ENCODE peak calls at places on chromosome 21, in five cellular contexts. C, U, M, Y and D are unnamed samples.
A peak's percentile ranks its signal among the peaks of the same experiment; 100 is the strongest.

GRCh38 chr21:46122758-46123683 is 25.1 kb downstream of the COL6A2 start:
- DNase-seq in C (peak; percentile 5), U (no peak), M (no peak), Y (no peak), D (no peak)

GRCh38 chr21:23316190-23316589 is 2291.1 kb downstream of the MRPL39 start:
- DNase-seq in C (no peak), U (no peak), M (no peak), Y (no peak), D (no peak)

GRCh38 chr21:45386728-45387371 is 18.1 kb upstream of the COL18A1 start:
- DNase-seq in C (no peak), U (peak; percentile 87), M (peak; percentile 51), Y (peak; percentile 89), D (no peak)

GRCh38 chr21:28436286-28436932 is 556.3 kb downstream of the LTN1 start:
- DNase-seq in C (no peak), U (no peak), M (peak; percentile 84), Y (peak; percentile 28), D (peak; percentile 50)

GRCh38 chr21:44424608-44425306 is 30.6 kb upstream of the LRRC3 start:
- DNase-seq in C (peak; percentile 9), U (no peak), M (no peak), Y (no peak), D (no peak)

GRCh38 chr21:44971672-44971995 is 31.8 kb downstream of the SLX9 start:
- DNase-seq in C (no peak), U (no peak), M (no peak), Y (no peak), D (no peak)

GRCh38 chr21:38662224-38662568 is 143.5 kb upstream of the ETS2 start:
- DNase-seq in C (no peak), U (no peak), M (no peak), Y (no peak), D (no peak)

GRCh38 chr21:45010096-45010495 is 64.3 kb upstream of the ADARB1 start:
- DNase-seq in C (no peak), U (no peak), M (peak; percentile 61), Y (no peak), D (peak; percentile 42)

GRCh38 chr21:15003463-15004135 is 61.2 kb downstream of the NRIP1 start:
- DNase-seq in C (no peak), U (no peak), M (no peak), Y (no peak), D (no peak)

GRCh38 chr21:44086636-44087425 is 20.4 kb upstream of the PWP2 start:
- DNase-seq in C (no peak), U (no peak), M (no peak), Y (no peak), D (no peak)

GRCh38 chr21:41397416-41397815 is 28.6 kb upstream of the MX1 start:
- DNase-seq in C (no peak), U (no peak), M (no peak), Y (no peak), D (no peak)

GRCh38 chr21:41398251-41398650 is 27.8 kb upstream of the MX1 start:
- DNase-seq in C (no peak), U (no peak), M (no peak), Y (no peak), D (no peak)

GRCh38 chr21:41398831-41399230 is 27.2 kb upstream of the MX1 start:
- DNase-seq in C (no peak), U (no peak), M (no peak), Y (no peak), D (no peak)

GRCh38 chr21:41393876-41394465 is 32.1 kb upstream of the MX1 start:
- DNase-seq in C (no peak), U (no peak), M (no peak), Y (no peak), D (no peak)

GRCh38 chr21:41396452-41397107 is 29.5 kb upstream of the MX1 start:
- DNase-seq in C (no peak), U (no peak), M (peak; percentile 66), Y (peak; percentile 63), D (no peak)
- TF ChIP-seq CTCF in C (no peak), U (no peak), M (no peak), Y (no peak), D (no peak)

GRCh38 chr21:37534431-37534830 is 167.9 kb downstream of the DYRK1A start:
- DNase-seq in C (no peak), U (no peak), M (no peak), Y (no peak), D (no peak)

GRCh38 chr21:37531402-37532042 is 164.9 kb downstream of the DYRK1A start:
- DNase-seq in C (no peak), U (no peak), M (peak; percentile 20), Y (no peak), D (no peak)

GRCh38 chr21:37530901-37531351 is 164.4 kb downstream of the DYRK1A start:
- DNase-seq in C (no peak), U (no peak), M (no peak), Y (no peak), D (no peak)

GRCh38 chr21:37535130-37535529 is 168.6 kb downstream of the DYRK1A start:
- DNase-seq in C (no peak), U (no peak), M (no peak), Y (no peak), D (no peak)

GRCh38 chr21:37532868-37533780 is 166.6 kb downstream of the DYRK1A start:
- DNase-seq in C (no peak), U (no peak), M (peak; percentile 91), Y (no peak), D (peak; percentile 85)
- TF ChIP-seq CTCF in C (no peak), U (peak; percentile 4), M (no peak), Y (no peak), D (no peak)

DNA sequence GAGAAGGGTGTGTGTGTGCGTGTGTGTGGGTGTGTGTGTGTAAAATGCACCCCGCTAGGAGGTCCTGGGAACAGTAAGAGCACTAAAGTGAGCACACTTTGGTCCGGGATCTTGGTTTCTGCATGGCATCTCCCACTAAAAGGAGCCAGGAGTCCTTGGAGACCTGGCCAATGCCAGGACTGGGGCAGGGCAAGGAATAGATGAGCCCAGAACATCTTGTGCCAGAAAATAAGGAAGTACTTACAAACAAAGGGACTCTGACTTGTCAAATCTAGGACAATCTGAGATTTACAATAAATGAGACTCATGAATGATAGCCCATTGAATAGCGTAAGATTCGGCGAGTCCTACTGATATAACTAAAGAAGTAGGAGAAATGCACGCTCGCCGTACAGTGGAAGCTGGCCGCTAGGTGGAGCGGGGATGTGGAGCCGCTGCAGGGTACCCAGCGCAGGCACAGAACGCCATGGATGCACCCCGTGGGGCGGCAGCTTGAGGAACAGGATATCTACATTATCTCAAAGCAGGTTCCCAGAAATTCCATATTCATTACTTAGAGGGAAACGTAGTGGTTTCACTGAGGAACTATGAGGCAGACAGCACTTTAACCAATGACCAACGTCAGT is 7.1 kb downstream of the SLC37A1 start:
- DNase-seq in C (no peak), U (no peak), M (no peak), Y (no peak), D (no peak)
- TF ChIP-seq CTCF in C (no peak), U (peak; percentile 24), M (no peak), Y (peak; percentile 47), D (no peak)

GRCh38 chr21:17903929-17904639 is 84.9 kb upstream of the C21orf91 start:
- DNase-seq in C (no peak), U (no peak), M (no peak), Y (peak; percentile 17), D (no peak)

GRCh38 chr21:17903029-17903806 is 84.1 kb upstream of the C21orf91 start:
- DNase-seq in C (no peak), U (peak; percentile 20), M (peak; percentile 45), Y (peak; percentile 60), D (peak; percentile 20)

GRCh38 chr21:17900990-17901385 is 81.8 kb upstream of the C21orf91 start:
- DNase-seq in C (no peak), U (no peak), M (no peak), Y (no peak), D (no peak)

GRCh38 chr21:17901458-17902092 is 82.4 kb upstream of the C21orf91 start:
- DNase-seq in C (no peak), U (no peak), M (no peak), Y (no peak), D (no peak)

GRCh38 chr21:17900281-17900989 is 81.3 kb upstream of the C21orf91 start:
- DNase-seq in C (no peak), U (no peak), M (no peak), Y (no peak), D (no peak)
- TF ChIP-seq CTCF in C (no peak), U (no peak), M (no peak), Y (no peak), D (no peak)